ENCODE peak calls at places on chromosomes 2 and 18, in nine cellular contexts. V is cardiac muscle cell, M is OCI-LY7, Y is neural progenitor cell, P is psoas muscle, C is mesendoderm, W is mammary epithelial cell, E is left ventricle myocardium inferior, J is suprapubic skin. Q is an unnamed sample.

GRCh38 chr2:230661072-230661957 is 51.3 kb upstream of the CAB39 start:
- DNase-seq in W (no peak), J (no peak), V (no peak), M (no peak), P (no peak), C (no peak), Y (no peak), E (no peak), Q (no peak)

GRCh38 chr2:49861821-49862220 is 707.5 kb upstream of the FSHR start:
- DNase-seq in J (no peak), Y (no peak), C (no peak), V (no peak), W (no peak), P (no peak), M (no peak), E (no peak), Q (no peak)

GRCh38 chr18:49664086-49664890 is 102.4 kb downstream of the LIPG start:
- DNase-seq in M (no peak), Y (no peak), C (no peak), J (no peak), P (peak; percentile 59), W (no peak), V (peak; percentile 37), E (peak; percentile 59), Q (no peak)

GRCh38 chr2:23291274-23291673 is 93.7 kb upstream of the KLHL29 start:
- DNase-seq in Y (no peak), W (no peak), M (no peak), V (peak; percentile 59), C (no peak), P (peak; percentile 60), E (no peak), J (no peak), Q (no peak)

GRCh38 chr18:55097406-55098170 is 138.3 kb upstream of the CCDC68 start:
- DNase-seq in J (no peak), C (peak; percentile 43), E (no peak), M (no peak), W (no peak), V (no peak), P (no peak), Y (no peak), Q (no peak)

GRCh38 chr2:43184339-43184895 is 42.0 kb downstream of the ZFP36L2 start:
- DNase-seq in P (no peak), E (no peak), W (peak; percentile 95), C (no peak), V (peak; percentile 26), Y (no peak), J (no peak), M (no peak), Q (peak; percentile 98)

GRCh38 chr18:59029663-59030421 is 109.8 kb upstream of the SEC11C start:
- DNase-seq in W (no peak), V (no peak), J (no peak), E (no peak), M (no peak), Y (peak; percentile 42), P (no peak), C (no peak), Q (no peak)

GRCh38 chr18:78892201-78892600 is 87.4 kb upstream of the SALL3 start:
- DNase-seq in C (no peak), W (no peak), J (no peak), P (no peak), Y (no peak), M (no peak), E (no peak), V (no peak), Q (no peak)

GRCh38 chr2:164496881-164497280 is 124.4 kb downstream of the GRB14 start:
- DNase-seq in C (no peak), P (no peak), J (no peak), W (no peak), Y (no peak), V (no peak), E (no peak), M (no peak), Q (no peak)

GRCh38 chr2:20170646-20171250 is 54.2 kb downstream of the SDC1 start:
- DNase-seq in V (no peak), E (no peak), W (no peak), P (no peak), M (no peak), J (peak; percentile 69), C (no peak), Y (no peak), Q (no peak)

GRCh38 chr2:239146011-239146641 is 254.7 kb downstream of the HDAC4 start:
- DNase-seq in W (no peak), V (no peak), C (no peak), M (no peak), J (no peak), Y (no peak), P (peak; percentile 42), E (no peak), Q (no peak)

GRCh38 chr2:40666438-40666837 is 214.5 kb upstream of the SLC8A1 start:
- DNase-seq in P (no peak), V (no peak), Y (no peak), M (no peak), W (no peak), J (no peak), C (no peak), E (no peak), Q (no peak)

GRCh38 chr18:35116784-35117318 is 75.6 kb downstream of the MAPRE2 start:
- DNase-seq in J (no peak), V (no peak), E (no peak), W (no peak), P (no peak), C (no peak), M (no peak), Y (no peak), Q (no peak)
- H3K4me3 ChIP-seq in J (no peak overlapping the region), V (no peak overlapping the region), E (no peak overlapping the region), W (no peak overlapping the region), P (no peak overlapping the region), C (no peak overlapping the region), M (no peak overlapping the region), Y (no peak overlapping the region), Q (no peak overlapping the region)

GRCh38 chr2:183035954-183036669 is 2.1 kb downstream of the NCKAP1 start:
- DNase-seq in V (no peak), E (no peak), W (no peak), Y (no peak), M (peak; percentile 63), C (no peak), P (no peak), J (no peak), Q (no peak)

GRCh38 chr2:183035298-183035953 is 2.8 kb downstream of the NCKAP1 start:
- DNase-seq in V (peak; percentile 71), J (no peak), Y (no peak), M (no peak), C (no peak), W (peak; percentile 60), P (no peak), E (no peak), Q (no peak)

GRCh38 chr2:183038341-183039300 is at the start of gene NCKAP1:
- DNase-seq in C (peak; percentile 92), P (peak; percentile 96), W (peak; percentile 85), Y (peak; percentile 95), J (peak; percentile 89), V (peak; percentile 93), M (peak; percentile 66), E (peak; percentile 93), Q (peak; percentile 79)

GRCh38 chr2:183037281-183037659 is 987 bp downstream of the NCKAP1 start:
- DNase-seq in P (no peak), E (no peak), V (peak; percentile 34), W (peak; percentile 63), Y (no peak), M (no peak), J (no peak), C (peak; percentile 51), Q (no peak)

GRCh38 chr2:183037660-183038340 is 457 bp downstream of the NCKAP1 start:
- DNase-seq in J (peak; percentile 80), E (peak; percentile 51), V (no peak), M (peak; percentile 7), W (peak; percentile 55), P (no peak), C (no peak), Y (peak; percentile 76), Q (peak; percentile 42)
- H3K27ac ChIP-seq in J (peak overlapping the region; percentile 98), E (peak overlapping the region; percentile 98), V (peak overlapping the region; percentile 99), M (no peak overlapping the region), W (peak overlapping the region; percentile 95), P (peak overlapping the region; percentile 99), C (peak overlapping the region; percentile 74), Y (peak overlapping the region; percentile 99), Q (peak overlapping the region; percentile 87)

GRCh38 chr2:152961376-152961775 is 243.0 kb downstream of the ARL6IP6 start:
- DNase-seq in M (no peak), W (no peak), J (no peak), P (no peak), C (no peak), E (no peak), Y (no peak), V (no peak), Q (no peak)
- H3K4me3 ChIP-seq in M (no peak overlapping the region), W (no peak overlapping the region), J (no peak overlapping the region), P (no peak overlapping the region), C (no peak overlapping the region), E (no peak overlapping the region), Y (no peak overlapping the region), V (no peak overlapping the region), Q (no peak overlapping the region)

GRCh38 chr2:195672674-195673073 is 15.6 kb downstream of the SLC39A10 start:
- DNase-seq in W (no peak), P (no peak), J (no peak), M (no peak), Y (no peak), C (peak; percentile 77), E (no peak), V (no peak), Q (no peak)

GRCh38 chr2:195675783-195676427 is 18.9 kb downstream of the SLC39A10 start:
- DNase-seq in P (no peak), W (no peak), V (no peak), M (no peak), Y (no peak), E (no peak), J (no peak), C (no peak), Q (no peak)

GRCh38 chr2:195671563-195671962 is 14.5 kb downstream of the SLC39A10 start:
- DNase-seq in Y (no peak), C (peak; percentile 59), W (no peak), P (no peak), J (no peak), E (no peak), M (no peak), V (no peak), Q (no peak)

GRCh38 chr2:195677290-195677689 is 20.3 kb downstream of the SLC39A10 start:
- DNase-seq in W (no peak), E (no peak), V (no peak), P (no peak), M (no peak), Y (no peak), C (no peak), J (no peak), Q (no peak)

DNA sequence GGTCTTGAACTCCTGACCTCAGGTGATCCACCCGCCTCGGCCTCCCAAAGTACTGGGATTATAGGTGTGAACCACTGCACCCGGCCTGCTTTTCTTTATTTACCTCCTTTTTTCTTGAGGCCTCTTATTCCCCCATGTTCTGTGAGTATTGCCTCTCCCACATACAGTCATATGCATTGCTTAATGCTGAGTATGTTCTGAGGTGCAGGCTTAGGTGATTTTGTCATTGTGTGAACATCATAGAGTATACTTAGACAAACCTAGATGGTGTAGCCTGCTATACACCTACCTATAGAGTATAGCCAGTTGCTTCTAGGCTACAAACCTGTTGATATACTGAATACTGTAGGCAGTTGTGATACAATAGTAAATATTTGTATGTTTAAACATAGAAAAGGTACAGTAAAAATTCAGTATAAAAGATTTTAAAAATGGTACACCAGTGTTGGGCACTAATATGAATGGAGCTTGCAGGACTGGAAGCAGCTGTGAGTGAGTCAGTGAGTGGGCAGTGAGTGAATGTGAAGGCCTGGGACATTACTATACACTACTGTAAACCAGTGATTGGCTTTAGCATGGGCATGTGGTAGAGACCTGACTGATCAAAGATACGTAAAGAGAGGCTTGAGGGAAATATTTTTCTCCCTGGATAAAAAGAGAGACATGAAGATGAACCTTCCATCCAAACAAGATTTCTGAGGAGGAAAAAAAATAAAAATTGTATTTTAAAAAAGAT is 17.6 kb downstream of the SLC39A10 start:
- DNase-seq in Y (no peak), V (peak; percentile 18), J (no peak), P (no peak), C (no peak), M (no peak), W (peak; percentile 37), E (no peak), Q (no peak)
- H3K27ac ChIP-seq in Y (no peak overlapping the region), V (no peak overlapping the region), J (no peak overlapping the region), P (no peak overlapping the region), C (no peak overlapping the region), M (no peak overlapping the region), W (no peak overlapping the region), E (no peak overlapping the region), Q (no peak overlapping the region)